ENCODE peak calls at places on chromosomes 7 and 10, in seven cellular contexts. F, U, H, M, L, V and C are unnamed samples.

GRCh38 chr10:49212783-49213182 is 24.6 kb upstream of the TMEM273 start:
- DNase-seq in H (no peak), F (no peak), V (no peak), L (no peak), M (no peak), U (no peak), C (no peak)

GRCh38 chr7:131471605-131472004 is 84.8 kb downstream of the PODXL start:
- DNase-seq in M (no peak), H (no peak), U (no peak), V (no peak), L (no peak), F (no peak), C (no peak)

GRCh38 chr10:21515581-21516269 is 9.8 kb downstream of the SKIDA1 start:
- DNase-seq in M (no peak), F (no peak), U (no peak), L (no peak), V (no peak), H (no peak), C (peak; percentile 49)

GRCh38 chr10:31320598-31321211 is 1.7 kb downstream of the ZEB1 start:
- DNase-seq in V (peak; percentile 29), H (peak; percentile 43), F (peak; percentile 52), U (peak; percentile 16), L (peak; percentile 77), M (peak; percentile 63), C (peak; percentile 64)

GRCh38 chr10:100788027-100788900 is 42.9 kb downstream of the PAX2 start:
- DNase-seq in F (no peak), L (no peak), M (no peak), U (no peak), V (no peak), H (no peak), C (no peak)

GRCh38 chr7:100827330-100828226 is at the start of gene EPHB4:
- DNase-seq in U (peak; percentile 86), H (peak; percentile 91), L (no peak), M (no peak), V (peak; percentile 93), F (peak; percentile 86), C (peak; percentile 94)

GRCh38 chr7:7850150-7850549 is 118.4 kb upstream of the GLCCI1 start:
- DNase-seq in M (no peak), V (no peak), F (no peak), H (no peak), U (no peak), L (no peak), C (no peak)

GRCh38 chr10:97508342-97508741 is 9.6 kb downstream of the UBTD1 start:
- DNase-seq in M (no peak), U (no peak), L (no peak), V (no peak), H (no peak), F (peak; percentile 67), C (no peak)

GRCh38 chr7:106598663-106599342 is 62.2 kb downstream of the CCDC71L start:
- DNase-seq in H (peak; percentile 82), U (peak; percentile 80), L (peak; percentile 26), V (peak; percentile 83), M (peak; percentile 73), F (peak; percentile 83), C (peak; percentile 81)

GRCh38 chr7:69177941-69178494 is 420.3 kb upstream of the AUTS2 start:
- DNase-seq in U (peak; percentile 7), M (no peak), H (no peak), L (no peak), F (no peak), V (no peak), C (no peak)

GRCh38 chr7:76074972-76075370 is 27.1 kb downstream of the MDH2 start:
- DNase-seq in H (no peak), V (no peak), M (no peak), L (no peak), U (no peak), F (peak; percentile 71), C (no peak)

GRCh38 chr7:107874605-107875446 is 16.2 kb upstream of the DLD start:
- DNase-seq in L (peak; percentile 73), U (peak; percentile 64), M (peak; percentile 65), F (peak; percentile 78), V (peak; percentile 61), H (peak; percentile 78), C (peak; percentile 61)

GRCh38 chr10:84348860-84349259 is 20.5 kb downstream of the CCSER2 start:
- DNase-seq in L (no peak), H (no peak), M (no peak), F (peak; percentile 72), V (no peak), U (no peak), C (no peak)

GRCh38 chr7:55048221-55048859 is 29.5 kb downstream of the EGFR start:
- DNase-seq in M (no peak), U (peak; percentile 64), L (peak; percentile 50), V (peak; percentile 50), F (no peak), H (peak; percentile 44), C (no peak)

GRCh38 chr7:47803029-47803428 is 145.2 kb downstream of the PKD1L1 start:
- DNase-seq in L (peak; percentile 57), F (no peak), V (no peak), H (no peak), M (no peak), U (no peak), C (no peak)

GRCh38 chr10:34827087-34827766 is 12.1 kb upstream of the PARD3 start:
- DNase-seq in F (no peak), V (no peak), U (no peak), M (no peak), H (no peak), L (no peak), C (no peak)

GRCh38 chr7:91239171-91239604 is 25.0 kb upstream of the FZD1 start:
- DNase-seq in M (no peak), V (no peak), F (peak; percentile 98), H (no peak), U (peak; percentile 13), L (no peak), C (peak; percentile 75)

GRCh38 chr7:106178593-106179134 is 66.6 kb upstream of the SYPL1 start:
- DNase-seq in U (peak; percentile 32), H (peak; percentile 18), V (no peak), M (no peak), L (peak; percentile 23), F (peak; percentile 50), C (no peak)

GRCh38 chr7:50660040-50660829 is 95.0 kb upstream of the DDC start:
- DNase-seq in U (peak; percentile 33), H (no peak), F (no peak), V (no peak), M (peak; percentile 77), L (no peak), C (peak; percentile 41)

GRCh38 chr10:44961231-44961571 is 1.6 kb downstream of the RASSF4 start:
- DNase-seq in V (peak; percentile 17), L (no peak), H (no peak), F (no peak), M (no peak), U (no peak), C (peak; percentile 47)

GRCh38 chr10:26839966-26840627 is 20.7 kb downstream of the ABI1 start:
- DNase-seq in V (no peak), M (no peak), F (no peak), H (no peak), U (no peak), L (no peak), C (no peak)

GRCh38 chr10:31096161-31096560 is 64.5 kb upstream of the ZNF438 start:
- DNase-seq in V (no peak), F (no peak), L (no peak), M (no peak), U (no peak), H (no peak), C (no peak)

GRCh38 chr10:17175551-17175950 is 25.9 kb downstream of the TRDMT1 start:
- DNase-seq in F (peak; percentile 77), L (no peak), H (no peak), V (no peak), U (no peak), M (no peak), C (no peak)

GRCh38 chr10:103069453-103070331 is 123.4 kb downstream of the NT5C2 start:
- DNase-seq in H (peak; percentile 85), V (peak; percentile 69), U (peak; percentile 76), L (peak; percentile 17), M (peak; percentile 77), F (peak; percentile 51), C (peak; percentile 78)

GRCh38 chr10:74114041-74114448 is 36.6 kb downstream of the AP3M1 start:
- DNase-seq in M (no peak), L (no peak), U (no peak), F (no peak), H (no peak), V (no peak), C (no peak)

GRCh38 chr7:90917536-90917935 is 321.4 kb downstream of the CDK14 start:
- DNase-seq in U (no peak), L (no peak), H (no peak), V (no peak), F (no peak), M (no peak), C (no peak)